ENCODE peak calls at places on chromosomes 1 and 21, in six cellular contexts. One of them, this sample, is unnamed.

GRCh38 chr1:246597971-246598370 is 31.7 kb downstream of the CNST start:
- DNase-seq in IMR-90: no peak
- DNase-seq in ovary: no peak
- DNase-seq in sigmoid colon: no peak
- DNase-seq in tibial nerve: no peak
- DNase-seq in A549: no peak
- DNase-seq in this sample: no peak

GRCh38 chr1:246355421-246356230 is 151.5 kb downstream of the SMYD3 start:
- DNase-seq in sigmoid colon: no peak
- DNase-seq in A549: no peak
- DNase-seq in tibial nerve: no peak
- DNase-seq in IMR-90: no peak
- DNase-seq in ovary: no peak
- DNase-seq in this sample: no peak

GRCh38 chr1:228308628-228309547 is 97.7 kb downstream of the TRIM11 start:
- DNase-seq in tibial nerve: no peak
- DNase-seq in ovary: no peak
- DNase-seq in A549: peak
- DNase-seq in IMR-90: no peak
- DNase-seq in sigmoid colon: no peak
- DNase-seq in this sample: no peak

GRCh38 chr1:21896652-21897532 is 40.2 kb downstream of the HSPG2 start:
- DNase-seq in IMR-90: no peak
- DNase-seq in A549: no peak
- DNase-seq in ovary: peak
- DNase-seq in sigmoid colon: peak
- DNase-seq in tibial nerve: peak
- DNase-seq in this sample: peak

GRCh38 chr1:243508303-243508713 is 252.5 kb downstream of the SDCCAG8 start:
- DNase-seq in IMR-90: no peak
- DNase-seq in ovary: no peak
- DNase-seq in sigmoid colon: no peak
- DNase-seq in A549: no peak
- DNase-seq in tibial nerve: no peak
- DNase-seq in this sample: no peak

GRCh38 chr1:23393706-23394105 is 24.1 kb upstream of the ZNF436 start:
- DNase-seq in sigmoid colon: peak
- DNase-seq in A549: no peak
- DNase-seq in ovary: peak
- DNase-seq in tibial nerve: peak
- DNase-seq in IMR-90: peak
- DNase-seq in this sample: no peak

GRCh38 chr1:33601751-33602150 is 129.3 kb downstream of the ZSCAN20 start:
- DNase-seq in IMR-90: no peak
- DNase-seq in sigmoid colon: no peak
- DNase-seq in tibial nerve: no peak
- DNase-seq in A549: no peak
- DNase-seq in ovary: no peak
- DNase-seq in this sample: no peak

GRCh38 chr1:244291867-244292180 is 159.9 kb downstream of the ADSS2 start:
- DNase-seq in A549: no peak
- DNase-seq in IMR-90: no peak
- DNase-seq in tibial nerve: no peak
- DNase-seq in ovary: no peak
- DNase-seq in sigmoid colon: no peak
- DNase-seq in this sample: no peak

GRCh38 chr1:209890606-209891330 is 47.2 kb upstream of the SYT14 start:
- DNase-seq in ovary: no peak
- DNase-seq in tibial nerve: no peak
- DNase-seq in sigmoid colon: no peak
- DNase-seq in IMR-90: peak
- DNase-seq in A549: no peak
- DNase-seq in this sample: peak

GRCh38 chr1:243731974-243732373 is 118.1 kb downstream of the AKT3 start:
- DNase-seq in sigmoid colon: no peak
- DNase-seq in tibial nerve: no peak
- DNase-seq in IMR-90: no peak
- DNase-seq in A549: no peak
- DNase-seq in ovary: no peak
- DNase-seq in this sample: no peak

GRCh38 chr1:162905759-162906158 is 44.8 kb upstream of the CCDC190 start:
- DNase-seq in sigmoid colon: no peak
- DNase-seq in ovary: no peak
- DNase-seq in A549: peak
- DNase-seq in tibial nerve: no peak
- DNase-seq in IMR-90: peak
- DNase-seq in this sample: no peak

GRCh38 chr1:91555074-91555730 is 54.6 kb downstream of the CDC7 start:
- DNase-seq in tibial nerve: no peak
- DNase-seq in sigmoid colon: no peak
- DNase-seq in IMR-90: peak
- DNase-seq in A549: no peak
- DNase-seq in ovary: no peak
- DNase-seq in this sample: no peak

GRCh38 chr1:47491341-47491753 is 53.5 kb downstream of the FOXD2 start:
- DNase-seq in IMR-90: no peak
- DNase-seq in tibial nerve: no peak
- DNase-seq in ovary: no peak
- DNase-seq in A549: no peak
- DNase-seq in sigmoid colon: no peak
- DNase-seq in this sample: no peak

GRCh38 chr1:178645157-178645825 is 79.8 kb upstream of the RALGPS2 start:
- DNase-seq in sigmoid colon: no peak
- DNase-seq in A549: no peak
- DNase-seq in tibial nerve: no peak
- DNase-seq in ovary: no peak
- DNase-seq in IMR-90: peak
- DNase-seq in this sample: no peak

GRCh38 chr21:15121655-15122120 is 56.9 kb upstream of the NRIP1 start:
- DNase-seq in tibial nerve: no peak
- DNase-seq in sigmoid colon: no peak
- DNase-seq in ovary: peak
- DNase-seq in A549: peak
- DNase-seq in IMR-90: peak
- DNase-seq in this sample: no peak

GRCh38 chr1:204307334-204307883 is 52.3 kb downstream of the PLEKHA6 start:
- DNase-seq in IMR-90: peak
- DNase-seq in sigmoid colon: peak
- DNase-seq in A549: no peak
- DNase-seq in ovary: peak
- DNase-seq in tibial nerve: peak
- DNase-seq in this sample: no peak

GRCh38 chr1:2000432-2000831 is 3.2 kb downstream of the CFAP74 start:
- DNase-seq in tibial nerve: no peak
- DNase-seq in sigmoid colon: no peak
- DNase-seq in IMR-90: no peak
- DNase-seq in A549: no peak
- DNase-seq in ovary: no peak
- DNase-seq in this sample: no peak

GRCh38 chr1:45718289-45718688 is 30.3 kb downstream of the TMEM69 start:
- DNase-seq in sigmoid colon: no peak
- DNase-seq in tibial nerve: no peak
- DNase-seq in IMR-90: no peak
- DNase-seq in ovary: no peak
- DNase-seq in A549: no peak
- DNase-seq in this sample: no peak

GRCh38 chr21:19236209-19236608 is 832.6 kb upstream of the TMPRSS15 start:
- DNase-seq in IMR-90: no peak
- DNase-seq in tibial nerve: no peak
- DNase-seq in sigmoid colon: no peak
- DNase-seq in A549: no peak
- DNase-seq in ovary: no peak
- DNase-seq in this sample: no peak

GRCh38 chr1:217153361-217153760 is 430.1 kb upstream of the ESRRG start:
- DNase-seq in tibial nerve: no peak
- DNase-seq in A549: no peak
- DNase-seq in ovary: no peak
- DNase-seq in sigmoid colon: no peak
- DNase-seq in IMR-90: no peak
- DNase-seq in this sample: no peak

GRCh38 chr1:8096105-8097011 is 70.2 kb upstream of the ERRFI1 start:
- DNase-seq in tibial nerve: no peak
- DNase-seq in ovary: no peak
- DNase-seq in IMR-90: peak
- DNase-seq in sigmoid colon: no peak
- DNase-seq in A549: peak
- DNase-seq in this sample: no peak

GRCh38 chr21:34887729-34888568 is 161.2 kb downstream of the RUNX1 start:
- DNase-seq in tibial nerve: peak
- DNase-seq in ovary: peak
- DNase-seq in IMR-90: peak
- DNase-seq in A549: peak
- DNase-seq in sigmoid colon: peak
- DNase-seq in this sample: peak

GRCh38 chr1:30966690-30967369 is 58.3 kb upstream of the SDC3 start:
- DNase-seq in A549: peak
- DNase-seq in tibial nerve: no peak
- DNase-seq in IMR-90: peak
- DNase-seq in ovary: peak
- DNase-seq in sigmoid colon: no peak
- DNase-seq in this sample: no peak

GRCh38 chr1:116514708-116515525 is 55.9 kb downstream of the CD58 start:
- DNase-seq in sigmoid colon: no peak
- DNase-seq in ovary: no peak
- DNase-seq in tibial nerve: no peak
- DNase-seq in IMR-90: no peak
- DNase-seq in A549: no peak
- DNase-seq in this sample: no peak

DNA sequence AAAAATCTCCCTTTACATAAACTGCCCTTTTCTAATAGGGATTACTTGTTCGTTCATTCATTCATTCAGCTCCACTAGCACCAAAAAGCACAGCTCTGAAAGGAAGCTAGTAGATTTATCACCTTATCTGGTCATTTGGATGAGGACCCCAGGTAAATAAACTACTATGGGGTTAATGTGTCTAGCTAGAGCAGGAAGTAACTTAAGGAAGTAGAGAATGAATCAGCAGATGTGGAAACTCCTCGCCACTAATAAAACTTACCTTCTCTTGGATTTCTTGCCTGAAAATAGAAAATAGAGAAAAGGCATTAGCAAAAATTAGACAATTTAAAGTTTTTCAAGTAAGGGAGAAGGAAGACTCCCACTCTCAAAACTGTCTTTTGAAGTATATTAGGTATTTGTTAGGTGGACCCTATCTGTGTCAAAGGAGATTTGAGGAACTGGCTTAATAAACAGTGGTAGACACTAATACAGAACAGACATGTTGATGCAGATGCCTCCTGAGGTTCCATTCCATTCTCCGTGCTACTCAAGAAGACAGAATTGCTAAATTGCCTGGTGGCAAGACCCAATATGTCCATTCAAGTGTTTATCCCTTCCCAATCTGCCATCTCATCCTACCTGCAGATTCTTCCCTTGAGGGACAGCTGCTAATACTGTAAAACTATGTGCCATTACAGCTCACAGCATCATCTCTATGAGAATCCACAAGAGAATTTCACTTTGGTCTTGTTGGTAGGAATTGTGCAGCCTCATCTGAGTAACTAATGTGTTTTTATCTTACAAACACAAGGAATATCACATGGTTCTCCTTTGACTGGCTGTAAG is 14.9 kb downstream of the SELL start:
- DNase-seq in tibial nerve: no peak
- DNase-seq in A549: no peak
- DNase-seq in ovary: no peak
- DNase-seq in IMR-90: no peak
- DNase-seq in sigmoid colon: no peak
- DNase-seq in this sample: no peak
- H3K27ac ChIP-seq in tibial nerve: no peak
- H3K27ac ChIP-seq in A549: no peak
- H3K27ac ChIP-seq in ovary: no peak
- H3K27ac ChIP-seq in IMR-90: no peak
- H3K27ac ChIP-seq in sigmoid colon: no peak
- H3K27ac ChIP-seq in this sample: no peak

DNA sequence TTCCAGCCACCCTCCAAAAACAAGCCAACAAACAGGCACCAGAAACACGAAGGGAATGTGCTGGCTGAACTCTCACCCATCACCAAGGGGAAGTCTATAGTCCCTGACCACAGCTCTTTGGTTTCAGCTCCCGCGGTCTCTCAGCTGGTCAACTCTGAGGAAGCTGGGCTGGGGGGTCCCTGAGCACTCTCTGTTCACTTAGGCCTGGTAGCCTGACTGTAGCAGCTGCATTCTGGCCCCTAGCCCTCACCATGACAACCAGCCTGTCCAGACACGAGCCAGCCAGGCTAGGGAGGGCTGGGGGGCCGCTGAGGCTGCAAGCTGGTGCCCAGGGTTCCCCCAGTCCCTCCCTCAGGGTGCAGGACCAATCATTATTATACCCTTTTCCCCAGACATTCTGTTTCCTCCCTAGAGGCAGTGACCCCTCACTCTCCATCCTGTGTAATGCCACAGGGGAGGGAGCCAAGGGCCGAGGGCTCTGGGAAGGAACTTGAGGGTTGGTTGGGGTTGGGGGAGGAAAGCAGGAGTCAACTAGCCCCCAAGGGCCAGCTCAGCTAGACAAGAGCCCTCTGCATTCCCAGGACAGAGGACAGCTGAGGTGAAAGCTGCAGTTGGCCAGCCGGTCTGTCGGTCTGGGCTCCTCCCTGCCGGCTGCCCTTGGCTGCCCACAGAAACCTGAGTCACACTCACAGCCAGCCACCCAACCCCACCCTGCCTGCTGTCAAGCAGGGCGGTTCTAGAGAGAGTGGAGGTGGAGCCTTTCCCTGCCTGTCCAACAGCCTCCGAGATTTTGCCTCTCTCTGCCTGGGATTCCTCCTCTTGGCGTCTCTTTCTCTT is 1.2 kb upstream of the TRAPPC3 start:
- DNase-seq in A549: peak
- DNase-seq in tibial nerve: peak
- DNase-seq in ovary: peak
- DNase-seq in sigmoid colon: peak
- DNase-seq in IMR-90: peak
- DNase-seq in this sample: peak
- TF ChIP-seq POLR2A in A549: peak
- TF ChIP-seq POLR2A in tibial nerve: peak
- TF ChIP-seq POLR2A in ovary: no peak
- TF ChIP-seq POLR2A in sigmoid colon: peak
- TF ChIP-seq POLR2A in IMR-90: peak
- TF ChIP-seq POLR2A in this sample: no peak

GRCh38 chr1:68796888-68797287 is 300.0 kb upstream of the DEPDC1 start:
- DNase-seq in tibial nerve: no peak
- DNase-seq in IMR-90: no peak
- DNase-seq in ovary: no peak
- DNase-seq in A549: no peak
- DNase-seq in sigmoid colon: no peak
- DNase-seq in this sample: no peak
- H3K27ac ChIP-seq in tibial nerve: no peak
- H3K27ac ChIP-seq in IMR-90: no peak
- H3K27ac ChIP-seq in ovary: no peak
- H3K27ac ChIP-seq in A549: no peak
- H3K27ac ChIP-seq in sigmoid colon: no peak
- H3K27ac ChIP-seq in this sample: no peak

DNA sequence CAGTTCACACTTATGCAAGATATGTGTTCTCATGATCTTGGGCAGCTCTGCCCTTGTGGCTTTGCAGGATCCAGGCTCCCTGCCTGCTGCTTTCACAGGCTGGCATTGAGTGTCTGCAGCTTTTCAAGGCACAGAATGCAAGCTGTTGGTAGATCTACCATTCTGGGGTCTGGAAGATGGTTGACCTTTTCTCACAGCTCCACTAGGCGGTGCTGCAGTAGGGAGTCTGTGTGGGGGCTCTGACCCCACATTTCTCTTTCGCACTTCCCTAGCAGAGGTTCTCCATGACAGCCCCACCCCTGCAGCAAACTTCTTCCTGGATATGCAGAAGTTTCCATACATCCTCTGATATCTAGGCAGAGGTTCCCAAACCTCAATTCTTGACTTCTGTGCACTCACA is 500.5 kb downstream of the BRINP3 start:
- DNase-seq in ovary: no peak
- DNase-seq in IMR-90: no peak
- DNase-seq in sigmoid colon: no peak
- DNase-seq in tibial nerve: no peak
- DNase-seq in A549: no peak
- DNase-seq in this sample: no peak
- TF ChIP-seq POLR2A in ovary: no peak
- TF ChIP-seq POLR2A in IMR-90: no peak
- TF ChIP-seq POLR2A in sigmoid colon: no peak
- TF ChIP-seq POLR2A in tibial nerve: no peak
- TF ChIP-seq POLR2A in A549: no peak
- TF ChIP-seq POLR2A in this sample: no peak